ENCODE peak calls at places on chromosomes 6 and 20, in seven cellular contexts. Y is breast epithelium, A is left lung, X is epithelial cell of esophagus, L is body of pancreas, T is kidney, I is RWPE2. P is an unnamed sample.

GRCh38 chr6:113011803-113012202 is 664.7 kb downstream of the RFPL4B start:
- DNase-seq in A (no peak), L (no peak), X (no peak), T (no peak), I (no peak), Y (no peak), P (no peak)

GRCh38 chr6:73714227-73714626 is 18.2 kb downstream of the CD109 start:
- DNase-seq in I (no peak), L (no peak), Y (no peak), T (no peak), X (no peak), A (no peak), P (no peak)

GRCh38 chr6:20847904-20848303 is 313.6 kb downstream of the CDKAL1 start:
- DNase-seq in A (no peak), L (no peak), T (no peak), Y (no peak), X (no peak), I (no peak), P (no peak)

GRCh38 chr6:80179691-80180090 is 73.2 kb downstream of the BCKDHB start:
- DNase-seq in A (no peak), X (no peak), L (no peak), Y (no peak), T (no peak), I (no peak), P (no peak)

GRCh38 chr6:54579011-54579410 is 267.6 kb upstream of the FAM83B start:
- DNase-seq in T (no peak), A (no peak), L (no peak), X (no peak), Y (no peak), I (no peak), P (no peak)

GRCh38 chr6:52389626-52390360 is 27.8 kb downstream of the PAQR8 start:
- DNase-seq in T (peak), Y (no peak), I (no peak), L (peak), X (peak), A (peak), P (peak)

GRCh38 chr20:64205611-64206026 is 41.4 kb downstream of the MYT1 start:
- DNase-seq in T (no peak), A (no peak), X (peak), I (no peak), Y (no peak), L (no peak), P (no peak)

GRCh38 chr6:119328866-119329806 is 20.4 kb downstream of the MAN1A1 start:
- DNase-seq in I (no peak), T (no peak), A (no peak), L (no peak), Y (no peak), X (no peak), P (no peak)

GRCh38 chr6:148200302-148200701 is 142.3 kb upstream of the SASH1 start:
- DNase-seq in A (no peak), X (no peak), Y (no peak), L (peak), T (no peak), I (no peak), P (no peak)

GRCh38 chr6:143232849-143233248 is 172.2 kb downstream of the AIG1 start:
- DNase-seq in A (no peak), X (peak), T (no peak), I (no peak), L (no peak), Y (no peak), P (no peak)

GRCh38 chr6:24666097-24666615 is 543 bp downstream of the TDP2 start:
- DNase-seq in T (peak), A (peak), Y (no peak), X (peak), I (no peak), L (peak), P (no peak)

GRCh38 chr6:45609141-45609638 is 231.5 kb upstream of the SUPT3H start:
- DNase-seq in I (no peak), Y (no peak), A (peak), L (no peak), X (no peak), T (no peak), P (no peak)

GRCh38 chr6:1593286-1593957 is 16.3 kb upstream of the FOXC1 start:
- DNase-seq in I (no peak), T (no peak), Y (peak), A (no peak), X (peak), L (no peak), P (no peak)

GRCh38 chr20:55291251-55291650 is 714.1 kb downstream of the CBLN4 start:
- DNase-seq in I (no peak), Y (no peak), A (no peak), L (no peak), X (no peak), T (no peak), P (no peak)

GRCh38 chr6:149362289-149362688 is 37.8 kb upstream of the SUMO4 start:
- DNase-seq in T (no peak), L (no peak), I (no peak), X (peak), Y (no peak), A (no peak), P (no peak)
- TF ChIP-seq CTCF in T (no peak), L (no peak), I (no peak), X (no peak), Y (no peak), A (no peak), P (no peak)

GRCh38 chr6:150915156-150915555 is 49.7 kb downstream of the MTHFD1L start:
- DNase-seq in T (no peak), I (no peak), L (no peak), A (no peak), X (no peak), Y (no peak), P (no peak)
- H3K4me3 ChIP-seq in T (no peak), I (no peak), L (no peak), A (no peak), X (no peak), Y (no peak), P (no peak)

GRCh38 chr20:19588731-19589130 is 169.3 kb upstream of the RIN2 start:
- DNase-seq in I (no peak), Y (peak), L (no peak), A (no peak), T (no peak), X (no peak), P (no peak)

GRCh38 chr20:19582782-19583181 is 175.3 kb upstream of the RIN2 start:
- DNase-seq in A (no peak), X (no peak), T (no peak), L (no peak), Y (no peak), I (no peak), P (no peak)

GRCh38 chr20:19577692-19578091 is 180.4 kb upstream of the RIN2 start:
- DNase-seq in I (no peak), A (no peak), X (no peak), L (no peak), T (no peak), Y (no peak), P (no peak)

GRCh38 chr20:19583532-19584175 is 174.4 kb upstream of the RIN2 start:
- DNase-seq in I (no peak), T (peak), L (peak), A (peak), X (peak), Y (peak), P (peak)
- TF ChIP-seq CTCF in I (peak), T (peak), L (peak), A (peak), X (peak), Y (peak), P (peak)

GRCh38 chr6:31401403-31401802 is 2.0 kb upstream of the MICA start:
- DNase-seq in Y (peak), L (peak), T (peak), X (peak), I (no peak), A (peak), P (no peak)
- H3K4me3 ChIP-seq in Y (peak), L (no peak), T (peak), X (peak), I (peak), A (peak), P (peak)

GRCh38 chr6:15837205-15837604 is 174.4 kb upstream of the DTNBP1 start:
- DNase-seq in A (no peak), L (no peak), Y (no peak), T (no peak), I (no peak), X (no peak), P (no peak)
- TF ChIP-seq CTCF in A (no peak), L (no peak), Y (no peak), T (no peak), I (no peak), X (no peak), P (no peak)

GRCh38 chr20:34559311-34560140 is 1.0 kb downstream of the MAP1LC3A start:
- DNase-seq in A (no peak), T (peak), Y (no peak), I (peak), X (no peak), L (no peak), P (no peak)
- H3K4me3 ChIP-seq in A (peak), T (no peak), Y (peak), I (no peak), X (peak), L (no peak), P (peak)

GRCh38 chr20:36666181-36666740 is 20.3 kb upstream of the SLA2 start:
- DNase-seq in A (no peak), I (no peak), T (no peak), X (peak), Y (no peak), L (no peak), P (no peak)
- TF ChIP-seq CTCF in A (no peak), I (peak), T (no peak), X (peak), Y (no peak), L (peak), P (peak)

GRCh38 chr6:56245903-56246351 is 1.5 kb downstream of the COL21A1 start:
- DNase-seq in L (no peak), X (no peak), T (no peak), A (no peak), Y (no peak), I (no peak), P (no peak)
- H3K4me3 ChIP-seq in L (no peak), X (no peak), T (no peak), A (no peak), Y (no peak), I (no peak), P (peak)

DNA sequence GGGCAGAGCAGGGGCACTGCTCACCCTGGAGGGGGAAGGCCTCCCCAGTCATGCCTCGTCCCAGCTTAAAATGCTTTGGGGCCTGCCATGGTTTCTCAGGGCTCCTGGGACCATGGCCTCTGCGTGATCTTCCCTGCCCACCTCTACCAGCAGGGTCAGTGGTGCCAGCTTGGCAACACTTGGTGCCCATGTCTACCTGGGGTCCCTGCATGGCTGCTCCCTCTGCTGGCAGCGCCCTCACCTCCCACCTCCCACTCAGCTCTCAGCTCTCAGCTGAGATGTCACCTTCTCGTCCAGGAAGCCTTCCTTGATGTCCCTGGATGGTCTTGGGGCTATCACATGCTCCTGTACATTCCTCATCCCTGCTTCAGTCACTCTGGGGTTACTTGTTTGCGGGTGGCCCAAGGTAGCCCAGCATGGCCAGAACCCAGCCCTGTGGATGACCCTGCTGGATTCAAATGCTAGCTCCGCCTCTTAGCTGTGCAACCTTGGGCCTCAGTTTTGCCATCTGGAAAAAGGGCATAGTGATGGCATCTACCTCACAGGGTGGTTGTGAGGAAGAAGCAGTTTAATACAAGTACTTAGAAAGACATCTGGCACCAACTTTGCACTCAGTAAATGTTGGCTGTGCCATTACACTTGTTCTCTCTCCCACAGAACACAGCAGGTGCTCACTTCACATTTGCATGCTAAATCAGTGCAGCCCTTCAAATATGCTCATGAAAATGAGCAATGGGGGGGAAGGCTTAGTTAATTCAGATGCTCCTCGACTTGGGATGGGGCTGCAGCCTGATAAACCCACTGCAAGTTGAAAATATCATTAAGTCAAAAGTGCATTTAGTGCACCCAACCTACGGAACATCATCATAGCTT is 53.5 kb upstream of the PTPN1 start:
- DNase-seq in Y (no peak), I (no peak), T (no peak), L (no peak), A (no peak), X (no peak), P (no peak)
- TF ChIP-seq CTCF in Y (no peak), I (peak), T (no peak), L (no peak), A (no peak), X (peak), P (no peak)

GRCh38 chr6:29828471-29828797 is 809 bp downstream of the HLA-G start:
- DNase-seq in Y (no peak), L (peak), A (no peak), T (no peak), I (no peak), X (peak), P (no peak)
- H3K4me3 ChIP-seq in Y (peak), L (no peak), A (peak), T (no peak), I (no peak), X (peak), P (no peak)

P was measured in heart left ventricle.